ENCODE peak calls at places on chromosomes 5 and 9, in nine cellular contexts. W, M, F, U, Z, R, A, H and I are unnamed samples.

GRCh38 chr9:82991684-82992083 is 71.3 kb downstream of the RASEF start:
- DNase-seq in A (no peak), Z (peak), R (no peak), F (no peak), H (no peak), W (no peak), U (no peak), M (no peak), I (no peak)

GRCh38 chr9:37996050-37996811 is 72.8 kb downstream of the SHB start:
- DNase-seq in R (no peak), U (no peak), H (no peak), M (no peak), W (no peak), A (no peak), F (no peak), Z (no peak), I (no peak)

GRCh38 chr9:72384710-72385475 is 19.9 kb upstream of the ZFAND5 start:
- DNase-seq in Z (peak), H (no peak), R (no peak), M (no peak), A (no peak), F (no peak), W (no peak), U (no peak), I (no peak)

GRCh38 chr9:97985058-97985861 is 2.1 kb downstream of the ANP32B start:
- DNase-seq in R (peak), M (no peak), F (peak), W (no peak), A (no peak), Z (peak), H (no peak), U (peak), I (no peak)

GRCh38 chr5:78899922-78900362 is 85.2 kb downstream of the ARSB start:
- DNase-seq in U (peak), A (peak), M (no peak), W (no peak), R (peak), F (no peak), H (no peak), Z (peak), I (peak)

GRCh38 chr5:160869962-160870521 is 18.0 kb upstream of the ATP10B start:
- DNase-seq in U (no peak), M (no peak), R (no peak), W (no peak), A (no peak), H (no peak), F (no peak), Z (no peak), I (no peak)

GRCh38 chr5:150295741-150296486 is 6.3 kb upstream of the CAMK2A start:
- DNase-seq in F (no peak), Z (no peak), H (no peak), M (peak), R (peak), A (no peak), W (no peak), U (no peak), I (no peak)

GRCh38 chr9:99693888-99694287 is 127.8 kb upstream of the NR4A3 start:
- DNase-seq in R (no peak), W (no peak), M (no peak), A (no peak), U (no peak), H (no peak), F (no peak), Z (no peak), I (no peak)

GRCh38 chr5:60299944-60300343 is 400.0 kb downstream of the DEPDC1B start:
- DNase-seq in Z (no peak), R (no peak), M (no peak), F (no peak), H (no peak), W (no peak), A (no peak), U (no peak), I (no peak)

GRCh38 chr9:12935714-12936113 is 160.9 kb downstream of the LURAP1L start:
- DNase-seq in W (no peak), R (no peak), M (no peak), A (no peak), H (no peak), U (no peak), F (no peak), Z (peak), I (no peak)

GRCh38 chr5:74648835-74649286 is 8.3 kb upstream of the ENC1 start:
- DNase-seq in R (peak), M (no peak), W (no peak), A (no peak), U (peak), Z (peak), H (no peak), F (no peak), I (peak)

GRCh38 chr5:37539459-37539858 is 160.3 kb downstream of the WDR70 start:
- DNase-seq in A (no peak), H (no peak), Z (no peak), W (no peak), M (no peak), U (no peak), F (no peak), R (no peak), I (no peak)

GRCh38 chr9:72363908-72364678 is 915 bp downstream of the ZFAND5 start:
- DNase-seq in M (peak), A (peak), H (peak), R (peak), W (no peak), U (peak), F (peak), Z (peak), I (peak)

GRCh38 chr9:130900701-130901497 is 4.3 kb upstream of the QRFP start:
- DNase-seq in M (no peak), Z (no peak), H (no peak), A (no peak), R (no peak), F (no peak), U (no peak), W (no peak), I (no peak)

GRCh38 chr9:127402401-127403090 is 5.6 kb downstream of the SLC2A8 start:
- DNase-seq in R (no peak), M (peak), Z (no peak), F (no peak), W (no peak), U (no peak), H (no peak), A (no peak), I (no peak)

GRCh38 chr5:137220523-137220927 is 278.6 kb downstream of the SPOCK1 start:
- DNase-seq in H (no peak), Z (peak), U (no peak), M (no peak), F (peak), W (peak), A (no peak), R (peak), I (peak)

GRCh38 chr5:59583151-59583809 is 310.2 kb downstream of the PDE4D start:
- DNase-seq in H (no peak), W (no peak), F (no peak), M (no peak), U (no peak), A (no peak), R (no peak), Z (no peak), I (no peak)

GRCh38 chr9:82466616-82467251 is 478.2 kb downstream of the SPATA31D1 start:
- DNase-seq in H (no peak), W (no peak), F (no peak), M (no peak), U (no peak), R (peak), Z (peak), A (no peak), I (peak)

GRCh38 chr9:127021664-127022337 is 100.6 kb downstream of the ANGPTL2 start:
- DNase-seq in R (no peak), F (no peak), Z (peak), H (no peak), A (peak), M (peak), U (no peak), W (peak), I (peak)

GRCh38 chr5:115571441-115571878 is 26.9 kb upstream of the FEM1C start:
- DNase-seq in W (no peak), F (no peak), H (no peak), U (no peak), Z (peak), M (peak), A (no peak), R (peak), I (no peak)

GRCh38 chr9:95457769-95458168 is 59.0 kb downstream of the PTCH1 start:
- DNase-seq in U (no peak), Z (peak), A (no peak), M (no peak), W (no peak), R (no peak), H (no peak), F (no peak), I (peak)

GRCh38 chr5:41980870-41981269 is 55.8 kb downstream of the FBXO4 start:
- DNase-seq in U (no peak), M (no peak), H (no peak), F (no peak), W (no peak), A (no peak), R (no peak), Z (no peak), I (no peak)

GRCh38 chr5:75275147-75275546 is 38.5 kb upstream of the ANKRD31 start:
- DNase-seq in U (no peak), M (no peak), A (no peak), Z (no peak), R (no peak), H (no peak), W (no peak), F (no peak), I (no peak)